ENCODE peak calls at places on chromosomes 6 and 20, in four cellular contexts. V is mesendoderm; B is stimulated activated CD4-positive, alpha-beta T cell treated with anti-CD3 and anti-CD28 coated beads, Interleukin-4, amount 100 ng/mL, for 1 hour; C is substantia nigra. Z is an unnamed sample.

GRCh38 chr6:52731719-52732118 is 31.6 kb downstream of the GSTA2 start:
- DNase-seq in C (no peak), B (no peak), V (no peak), Z (no peak)

GRCh38 chr6:108203189-108204119 is 37.6 kb downstream of the NR2E1 start:
- DNase-seq in C (no peak), V (peak), B (no peak), Z (no peak)

GRCh38 chr20:33576432-33576883 is 85.7 kb upstream of the C20orf144 start:
- DNase-seq in B (no peak), C (no peak), V (no peak), Z (no peak)

GRCh38 chr20:43895235-43895634 is 19.4 kb upstream of the TOX2 start:
- DNase-seq in C (no peak), B (no peak), V (no peak), Z (no peak)

GRCh38 chr6:17311595-17312311 is 30.6 kb downstream of the RBM24 start:
- DNase-seq in C (no peak), V (peak), B (no peak), Z (no peak)

GRCh38 chr20:63808145-63808724 is 22.8 kb downstream of the ZBTB46 start:
- DNase-seq in C (no peak), B (no peak), V (no peak), Z (no peak)

GRCh38 chr6:50989123-50989522 is 170.5 kb downstream of the TFAP2B start:
- DNase-seq in C (no peak), B (no peak), V (no peak), Z (no peak)

GRCh38 chr6:41548098-41548840 is 2.1 kb downstream of the FOXP4 start:
- DNase-seq in V (no peak), B (peak), C (no peak), Z (no peak)

GRCh38 chr6:26295691-26296555 is 69.1 kb upstream of the BTN3A2 start:
- DNase-seq in V (no peak), C (no peak), B (no peak), Z (no peak)

GRCh38 chr6:63567966-63568365 is 4.3 kb upstream of the LOC128125822 start:
- DNase-seq in B (no peak), C (no peak), V (no peak), Z (no peak)

GRCh38 chr6:148538251-148539190 is 195.9 kb downstream of the SASH1 start:
- DNase-seq in C (peak), B (no peak), V (no peak), Z (no peak)

GRCh38 chr6:4023240-4023639 is 55.7 kb downstream of the FAM217A start:
- DNase-seq in B (no peak), V (no peak), C (no peak), Z (no peak)

GRCh38 chr20:59308493-59309201 is 8.2 kb downstream of the EDN3 start:
- DNase-seq in C (no peak), V (peak), B (no peak), Z (no peak)

GRCh38 chr6:32156891-32157290 is 3.0 kb downstream of the PPT2 start:
- DNase-seq in C (no peak), V (no peak), B (no peak), Z (no peak)

GRCh38 chr6:127952831-127953230 is 52.0 kb upstream of the THEMIS start:
- DNase-seq in V (no peak), C (no peak), B (no peak), Z (no peak)

GRCh38 chr6:45724511-45724910 is 291.1 kb downstream of the CLIC5 start:
- DNase-seq in C (no peak), V (no peak), B (no peak), Z (no peak)

GRCh38 chr6:31952140-31952805 is 6.4 kb downstream of the CFB start:
- DNase-seq in B (peak), C (no peak), V (peak), Z (peak)

GRCh38 chr6:41568585-41569384 is 22.6 kb downstream of the FOXP4 start:
- DNase-seq in C (no peak), V (no peak), B (no peak), Z (no peak)

GRCh38 chr20:9615766-9616454 is 101.5 kb downstream of the LAMP5 start:
- DNase-seq in V (no peak), B (no peak), C (no peak), Z (no peak)